ENCODE peak calls at places on chromosomes 3 and 15, in ten cellular contexts. Y, X, C, L, P, N, S, V, O and U are unnamed samples.
A peak's percentile ranks its signal among the peaks of the same experiment; 100 is the strongest.

GRCh38 chr3:43152649-43153048 is 46.8 kb upstream of the POMGNT2 start:
- DNase-seq in Y (no peak), X (no peak), C (peak; percentile 70), L (no peak), P (no peak), N (no peak), S (no peak), V (no peak), O (no peak), U (no peak)

GRCh38 chr3:5426094-5426883 is 238.8 kb downstream of the EDEM1 start:
- DNase-seq in Y (peak; percentile 83), X (peak; percentile 48), C (peak; percentile 58), L (peak; percentile 77), P (peak; percentile 64), N (peak; percentile 54), S (peak; percentile 86), V (no peak), O (peak; percentile 54), U (peak; percentile 96)

GRCh38 chr3:32423534-32423933 is 31.9 kb downstream of the CMTM7 start:
- DNase-seq in Y (no peak), X (no peak), C (no peak), L (no peak), P (no peak), N (no peak), S (no peak), V (peak; percentile 48), O (no peak), U (no peak)

GRCh38 chr3:184164648-184165330 is 9.6 kb downstream of the DVL3 start:
- DNase-seq in Y (no peak), X (no peak), C (no peak), L (no peak), P (no peak), N (no peak), S (no peak), V (no peak), O (no peak), U (no peak)

GRCh38 chr15:67115567-67115966 is 50.2 kb downstream of the SMAD3 start:
- DNase-seq in Y (no peak), X (no peak), C (no peak), L (no peak), P (no peak), N (no peak), S (no peak), V (no peak), O (no peak), U (no peak)

GRCh38 chr3:196721097-196721496 is 8.9 kb downstream of the PIGX start:
- DNase-seq in Y (no peak), X (no peak), C (no peak), L (no peak), P (no peak), N (no peak), S (no peak), V (no peak), O (no peak), U (no peak)

GRCh38 chr3:164814106-164814505 is 264.2 kb downstream of the SI start:
- DNase-seq in Y (no peak), X (no peak), C (no peak), L (no peak), P (no peak), N (no peak), S (no peak), V (no peak), O (no peak), U (no peak)

GRCh38 chr15:38187646-38188313 is 64.9 kb upstream of the SPRED1 start:
- DNase-seq in Y (no peak), X (no peak), C (no peak), L (no peak), P (peak; percentile 77), N (no peak), S (no peak), V (no peak), O (no peak), U (peak; percentile 6)

GRCh38 chr3:72903004-72903403 is 15.2 kb downstream of the GXYLT2 start:
- DNase-seq in Y (no peak), X (no peak), C (peak; percentile 74), L (peak; percentile 81), P (no peak), N (peak; percentile 96), S (no peak), V (no peak), O (no peak), U (no peak)

GRCh38 chr3:72137865-72138861 is 353.2 kb upstream of the PROK2 start:
- DNase-seq in Y (no peak), X (no peak), C (no peak), L (no peak), P (no peak), N (no peak), S (no peak), V (no peak), O (peak; percentile 34), U (no peak)

GRCh38 chr3:135621184-135621931 is 344.2 kb upstream of the PPP2R3A start:
- DNase-seq in Y (peak; percentile 22), X (no peak), C (no peak), L (no peak), P (no peak), N (no peak), S (no peak), V (no peak), O (no peak), U (no peak)

GRCh38 chr3:140850210-140850955 is 91.3 kb upstream of the SLC25A36 start:
- DNase-seq in Y (no peak), X (no peak), C (no peak), L (no peak), P (no peak), N (peak; percentile 54), S (no peak), V (no peak), O (no peak), U (no peak)

GRCh38 chr3:60277376-60277800 is 973.9 kb downstream of the FHIT start:
- DNase-seq in Y (peak; percentile 14), X (no peak), C (no peak), L (no peak), P (no peak), N (no peak), S (no peak), V (no peak), O (no peak), U (no peak)

DNA sequence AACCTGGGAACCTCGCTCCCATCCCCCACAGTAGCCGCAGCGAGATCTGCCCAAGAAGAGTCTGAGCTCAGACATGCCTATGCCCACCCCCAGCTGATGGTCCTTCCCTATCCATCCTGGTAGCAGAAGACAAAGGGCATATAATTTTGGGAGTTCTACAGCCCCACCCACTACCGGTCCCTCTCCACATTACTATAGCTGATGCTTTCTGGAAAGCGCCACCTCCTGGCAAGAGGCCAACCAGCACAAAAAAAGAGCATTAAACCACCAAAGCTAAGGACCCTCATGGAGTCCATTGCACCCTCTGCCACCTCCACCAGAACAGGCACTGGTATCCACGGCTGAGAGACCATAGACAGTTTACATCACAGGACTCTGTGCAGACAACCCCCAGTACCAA is 168.4 kb downstream of the MEGF11 start:
- DNase-seq in Y (peak; percentile 62), X (no peak), C (no peak), L (peak; percentile 18), P (no peak), N (no peak), S (no peak), V (no peak), O (no peak), U (no peak)
- TF ChIP-seq CTCF in Y (peak; percentile 72), X (no peak), C (no peak), L (no peak), P (no peak), N (peak; percentile 2), S (no peak), V (peak; percentile 17), O (no peak), U (peak; percentile 9)

DNA sequence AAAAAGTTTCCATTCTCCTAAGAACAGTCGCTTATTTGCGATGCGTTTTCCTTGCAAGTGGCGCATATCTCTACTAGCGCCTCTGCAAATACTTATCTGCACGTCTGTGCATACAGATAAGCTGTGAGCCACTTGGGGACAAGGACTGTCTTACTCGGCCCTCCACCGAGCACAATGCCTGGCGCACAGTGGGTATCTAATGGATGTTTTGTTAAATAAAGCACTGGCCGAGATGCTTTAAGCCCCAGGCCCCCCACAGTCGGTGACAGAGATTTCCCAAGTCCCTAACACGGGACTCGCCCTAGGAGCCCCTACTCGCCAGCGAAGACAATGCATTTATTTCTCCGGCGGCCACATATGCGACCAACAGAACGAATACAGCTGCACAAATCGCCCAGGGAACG is 503 bp downstream of the HLTF start:
- DNase-seq in Y (peak; percentile 65), X (no peak), C (peak; percentile 33), L (peak; percentile 42), P (no peak), N (peak; percentile 29), S (peak; percentile 42), V (no peak), O (peak; percentile 8), U (no peak)
- TF ChIP-seq CTCF in Y (no peak), X (no peak), C (no peak), L (no peak), P (no peak), N (no peak), S (no peak), V (no peak), O (no peak), U (no peak)

DNA sequence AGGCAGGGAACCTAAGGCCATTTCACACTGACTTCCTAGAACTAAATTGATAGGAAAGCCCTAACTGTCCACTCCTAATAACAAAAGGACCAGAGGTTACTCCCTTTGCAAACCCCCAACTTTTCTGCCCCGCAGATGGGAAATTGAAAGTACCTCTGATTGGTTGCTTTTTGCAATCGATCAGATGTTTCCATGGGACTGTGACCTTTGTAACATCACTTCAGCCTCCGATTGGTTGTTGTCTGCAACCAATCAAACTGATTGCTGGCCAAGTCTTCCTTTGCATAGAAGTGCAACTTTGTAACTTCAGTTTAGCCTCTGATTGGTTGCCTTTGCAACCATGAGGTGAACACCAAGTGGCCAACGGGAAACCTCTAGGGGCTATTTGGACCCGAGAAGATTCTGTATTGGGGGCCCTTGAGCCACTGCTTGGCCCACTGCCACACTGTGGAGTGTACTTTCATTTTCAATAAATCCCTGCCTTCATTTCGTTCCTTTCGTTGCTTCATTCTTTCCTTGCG is 11.3 kb upstream of the KNL1 start:
- DNase-seq in Y (peak; percentile 77), X (no peak), C (no peak), L (no peak), P (no peak), N (no peak), S (no peak), V (no peak), O (no peak), U (no peak)
- TF ChIP-seq CTCF in Y (no peak), X (no peak), C (no peak), L (no peak), P (no peak), N (no peak), S (no peak), V (no peak), O (no peak), U (no peak)

DNA sequence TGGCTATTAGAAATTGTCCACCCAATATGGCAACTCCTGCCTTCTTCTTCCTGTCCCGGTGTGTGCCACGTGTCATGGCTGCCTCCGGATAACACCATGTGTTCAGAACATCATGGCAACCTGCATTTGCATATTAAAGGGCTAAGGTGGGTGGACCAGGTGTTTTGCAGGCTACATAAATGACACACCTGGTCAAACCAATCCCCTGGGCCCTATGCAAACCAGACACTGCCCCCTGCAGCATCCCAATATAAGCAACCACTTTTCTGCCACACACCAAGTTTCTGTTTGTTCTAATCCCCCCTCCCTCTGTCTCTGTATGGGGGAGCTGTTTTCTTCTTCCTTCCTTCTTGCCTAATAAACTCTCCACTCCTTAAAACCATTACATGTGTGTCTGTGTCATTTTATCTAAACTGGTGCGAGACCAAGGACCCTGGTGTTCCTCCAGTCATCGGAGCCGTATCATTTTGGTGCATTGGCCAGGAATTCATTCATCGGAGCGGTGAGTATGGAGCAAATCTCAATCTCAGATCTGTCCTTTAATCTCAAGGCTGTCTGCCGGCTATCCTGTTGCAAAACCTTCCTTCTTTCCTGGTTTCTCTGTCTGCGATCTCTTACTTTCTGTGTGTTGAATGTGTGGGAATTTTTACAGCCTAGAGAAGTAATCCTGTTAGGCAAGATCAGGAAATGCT is 44.5 kb downstream of the NCEH1 start:
- DNase-seq in Y (peak; percentile 10), X (no peak), C (peak; percentile 80), L (peak; percentile 35), P (no peak), N (no peak), S (no peak), V (no peak), O (no peak), U (no peak)
- TF ChIP-seq CTCF in Y (peak; percentile 11), X (no peak), C (peak; percentile 56), L (no peak), P (no peak), N (peak; percentile 28), S (no peak), V (peak; percentile 5), O (no peak), U (no peak)